ENCODE peak calls at places on chromosomes 7 and 10, in eight cellular contexts. One of them, this sample, is unnamed.

GRCh38 chr10:59234814-59235429 is 58.5 kb downstream of the PHYHIPL start:
- DNase-seq in stimulated activated CD4-positive, alpha-beta T cell treated with anti-CD3 and anti-CD28 coated beads, Interleukin-2, amount 100 ng/mL, for 4 hours: no peak
- DNase-seq in caudate nucleus: no peak
- DNase-seq in NCI-H1105 treated with DMSO at 0.1 percent for 48 hours: peak; percentile 39
- DNase-seq in M059J: peak; percentile 32
- DNase-seq in neural crest cell: peak; percentile 20
- DNase-seq in Daoy: peak; percentile 24
- DNase-seq in posterior cingulate gyrus: no peak
- DNase-seq in this sample: no peak

GRCh38 chr7:43636093-43636492 is 53.2 kb downstream of the STK17A start:
- DNase-seq in stimulated activated CD4-positive, alpha-beta T cell treated with anti-CD3 and anti-CD28 coated beads, Interleukin-2, amount 100 ng/mL, for 4 hours: no peak
- DNase-seq in caudate nucleus: no peak
- DNase-seq in posterior cingulate gyrus: no peak
- DNase-seq in Daoy: peak; percentile 41
- DNase-seq in neural crest cell: no peak
- DNase-seq in NCI-H1105 treated with DMSO at 0.1 percent for 48 hours: peak; percentile 39
- DNase-seq in M059J: peak; percentile 77
- DNase-seq in this sample: no peak

GRCh38 chr10:18700555-18700850 is 41.3 kb downstream of the ARL5B start:
- DNase-seq in M059J: no peak
- DNase-seq in neural crest cell: no peak
- DNase-seq in NCI-H1105 treated with DMSO at 0.1 percent for 48 hours: no peak
- DNase-seq in caudate nucleus: no peak
- DNase-seq in stimulated activated CD4-positive, alpha-beta T cell treated with anti-CD3 and anti-CD28 coated beads, Interleukin-2, amount 100 ng/mL, for 4 hours: no peak
- DNase-seq in Daoy: no peak
- DNase-seq in posterior cingulate gyrus: no peak
- DNase-seq in this sample: no peak

GRCh38 chr10:102342462-102342861 is 53.0 kb upstream of the NFKB2 start:
- DNase-seq in M059J: peak; percentile 23
- DNase-seq in neural crest cell: no peak
- DNase-seq in Daoy: peak; percentile 37
- DNase-seq in posterior cingulate gyrus: no peak
- DNase-seq in NCI-H1105 treated with DMSO at 0.1 percent for 48 hours: peak; percentile 4
- DNase-seq in caudate nucleus: no peak
- DNase-seq in stimulated activated CD4-positive, alpha-beta T cell treated with anti-CD3 and anti-CD28 coated beads, Interleukin-2, amount 100 ng/mL, for 4 hours: no peak
- DNase-seq in this sample: no peak

GRCh38 chr7:70693690-70694356 is 438.1 kb upstream of the GALNT17 start:
- DNase-seq in neural crest cell: peak; percentile 63
- DNase-seq in M059J: peak; percentile 56
- DNase-seq in NCI-H1105 treated with DMSO at 0.1 percent for 48 hours: peak; percentile 63
- DNase-seq in stimulated activated CD4-positive, alpha-beta T cell treated with anti-CD3 and anti-CD28 coated beads, Interleukin-2, amount 100 ng/mL, for 4 hours: peak; percentile 16
- DNase-seq in Daoy: peak; percentile 93
- DNase-seq in posterior cingulate gyrus: peak; percentile 40
- DNase-seq in caudate nucleus: peak; percentile 42
- DNase-seq in this sample: peak; percentile 87

GRCh38 chr10:78927257-78927995 is 141.3 kb upstream of the ZMIZ1 start:
- DNase-seq in Daoy: peak; percentile 49
- DNase-seq in M059J: peak; percentile 40
- DNase-seq in caudate nucleus: no peak
- DNase-seq in stimulated activated CD4-positive, alpha-beta T cell treated with anti-CD3 and anti-CD28 coated beads, Interleukin-2, amount 100 ng/mL, for 4 hours: no peak
- DNase-seq in NCI-H1105 treated with DMSO at 0.1 percent for 48 hours: no peak
- DNase-seq in neural crest cell: no peak
- DNase-seq in posterior cingulate gyrus: no peak
- DNase-seq in this sample: no peak

GRCh38 chr7:99772565-99772964 is 11.4 kb downstream of the CYP3A4 start:
- DNase-seq in Daoy: no peak
- DNase-seq in neural crest cell: no peak
- DNase-seq in M059J: no peak
- DNase-seq in stimulated activated CD4-positive, alpha-beta T cell treated with anti-CD3 and anti-CD28 coated beads, Interleukin-2, amount 100 ng/mL, for 4 hours: no peak
- DNase-seq in caudate nucleus: no peak
- DNase-seq in posterior cingulate gyrus: no peak
- DNase-seq in NCI-H1105 treated with DMSO at 0.1 percent for 48 hours: no peak
- DNase-seq in this sample: no peak

GRCh38 chr10:63412304-63412703 is 53.5 kb downstream of the JMJD1C start:
- DNase-seq in caudate nucleus: no peak
- DNase-seq in NCI-H1105 treated with DMSO at 0.1 percent for 48 hours: no peak
- DNase-seq in stimulated activated CD4-positive, alpha-beta T cell treated with anti-CD3 and anti-CD28 coated beads, Interleukin-2, amount 100 ng/mL, for 4 hours: no peak
- DNase-seq in M059J: no peak
- DNase-seq in posterior cingulate gyrus: no peak
- DNase-seq in Daoy: no peak
- DNase-seq in neural crest cell: no peak
- DNase-seq in this sample: no peak

GRCh38 chr7:98569606-98570337 is 47.3 kb upstream of the NPTX2 start:
- DNase-seq in caudate nucleus: peak; percentile 9
- DNase-seq in posterior cingulate gyrus: peak; percentile 71
- DNase-seq in neural crest cell: no peak
- DNase-seq in stimulated activated CD4-positive, alpha-beta T cell treated with anti-CD3 and anti-CD28 coated beads, Interleukin-2, amount 100 ng/mL, for 4 hours: no peak
- DNase-seq in Daoy: peak; percentile 59
- DNase-seq in M059J: peak; percentile 18
- DNase-seq in NCI-H1105 treated with DMSO at 0.1 percent for 48 hours: no peak
- DNase-seq in this sample: no peak

GRCh38 chr7:41878331-41879112 is 175.6 kb upstream of the INHBA start:
- DNase-seq in M059J: no peak
- DNase-seq in neural crest cell: no peak
- DNase-seq in caudate nucleus: no peak
- DNase-seq in NCI-H1105 treated with DMSO at 0.1 percent for 48 hours: no peak
- DNase-seq in Daoy: no peak
- DNase-seq in stimulated activated CD4-positive, alpha-beta T cell treated with anti-CD3 and anti-CD28 coated beads, Interleukin-2, amount 100 ng/mL, for 4 hours: no peak
- DNase-seq in posterior cingulate gyrus: no peak
- DNase-seq in this sample: no peak

GRCh38 chr10:124041684-124042445 is 51.5 kb downstream of the CHST15 start:
- DNase-seq in stimulated activated CD4-positive, alpha-beta T cell treated with anti-CD3 and anti-CD28 coated beads, Interleukin-2, amount 100 ng/mL, for 4 hours: no peak
- DNase-seq in posterior cingulate gyrus: no peak
- DNase-seq in caudate nucleus: no peak
- DNase-seq in Daoy: no peak
- DNase-seq in NCI-H1105 treated with DMSO at 0.1 percent for 48 hours: no peak
- DNase-seq in neural crest cell: no peak
- DNase-seq in M059J: peak; percentile 16
- DNase-seq in this sample: no peak

GRCh38 chr10:114634607-114634974 is 23.5 kb downstream of the ABLIM1 start:
- DNase-seq in M059J: peak; percentile 98
- DNase-seq in posterior cingulate gyrus: no peak
- DNase-seq in caudate nucleus: peak; percentile 8
- DNase-seq in Daoy: peak; percentile 79
- DNase-seq in stimulated activated CD4-positive, alpha-beta T cell treated with anti-CD3 and anti-CD28 coated beads, Interleukin-2, amount 100 ng/mL, for 4 hours: no peak
- DNase-seq in NCI-H1105 treated with DMSO at 0.1 percent for 48 hours: no peak
- DNase-seq in neural crest cell: no peak
- DNase-seq in this sample: no peak

GRCh38 chr10:58517481-58518355 is 5.0 kb downstream of the BICC1 start:
- DNase-seq in caudate nucleus: no peak
- DNase-seq in NCI-H1105 treated with DMSO at 0.1 percent for 48 hours: no peak
- DNase-seq in neural crest cell: no peak
- DNase-seq in M059J: peak; percentile 13
- DNase-seq in Daoy: no peak
- DNase-seq in posterior cingulate gyrus: no peak
- DNase-seq in stimulated activated CD4-positive, alpha-beta T cell treated with anti-CD3 and anti-CD28 coated beads, Interleukin-2, amount 100 ng/mL, for 4 hours: no peak
- DNase-seq in this sample: no peak

GRCh38 chr7:116173051-116174028 is 37.0 kb upstream of the TES start:
- DNase-seq in stimulated activated CD4-positive, alpha-beta T cell treated with anti-CD3 and anti-CD28 coated beads, Interleukin-2, amount 100 ng/mL, for 4 hours: peak; percentile 3
- DNase-seq in caudate nucleus: no peak
- DNase-seq in posterior cingulate gyrus: no peak
- DNase-seq in NCI-H1105 treated with DMSO at 0.1 percent for 48 hours: peak; percentile 61
- DNase-seq in Daoy: peak; percentile 65
- DNase-seq in neural crest cell: peak; percentile 30
- DNase-seq in M059J: peak; percentile 70
- DNase-seq in this sample: peak; percentile 50

GRCh38 chr7:54697659-54698186 is 61.3 kb downstream of the SEC61G start:
- DNase-seq in stimulated activated CD4-positive, alpha-beta T cell treated with anti-CD3 and anti-CD28 coated beads, Interleukin-2, amount 100 ng/mL, for 4 hours: no peak
- DNase-seq in neural crest cell: no peak
- DNase-seq in posterior cingulate gyrus: no peak
- DNase-seq in M059J: no peak
- DNase-seq in caudate nucleus: no peak
- DNase-seq in NCI-H1105 treated with DMSO at 0.1 percent for 48 hours: no peak
- DNase-seq in Daoy: peak; percentile 47
- DNase-seq in this sample: no peak

GRCh38 chr7:3998060-3998459 is 684.0 kb upstream of the FOXK1 start:
- DNase-seq in M059J: no peak
- DNase-seq in neural crest cell: no peak
- DNase-seq in caudate nucleus: no peak
- DNase-seq in NCI-H1105 treated with DMSO at 0.1 percent for 48 hours: no peak
- DNase-seq in posterior cingulate gyrus: no peak
- DNase-seq in stimulated activated CD4-positive, alpha-beta T cell treated with anti-CD3 and anti-CD28 coated beads, Interleukin-2, amount 100 ng/mL, for 4 hours: no peak
- DNase-seq in Daoy: no peak
- DNase-seq in this sample: no peak

GRCh38 chr7:381211-382117 is 91.5 kb downstream of the FOXL3 start:
- DNase-seq in caudate nucleus: no peak
- DNase-seq in stimulated activated CD4-positive, alpha-beta T cell treated with anti-CD3 and anti-CD28 coated beads, Interleukin-2, amount 100 ng/mL, for 4 hours: peak; percentile 59
- DNase-seq in Daoy: no peak
- DNase-seq in neural crest cell: no peak
- DNase-seq in M059J: no peak
- DNase-seq in posterior cingulate gyrus: no peak
- DNase-seq in NCI-H1105 treated with DMSO at 0.1 percent for 48 hours: no peak
- DNase-seq in this sample: no peak

GRCh38 chr10:43370671-43371215 is 693 bp upstream of the FXYD4 start:
- DNase-seq in stimulated activated CD4-positive, alpha-beta T cell treated with anti-CD3 and anti-CD28 coated beads, Interleukin-2, amount 100 ng/mL, for 4 hours: no peak
- DNase-seq in Daoy: no peak
- DNase-seq in posterior cingulate gyrus: no peak
- DNase-seq in NCI-H1105 treated with DMSO at 0.1 percent for 48 hours: no peak
- DNase-seq in caudate nucleus: no peak
- DNase-seq in M059J: no peak
- DNase-seq in neural crest cell: no peak
- DNase-seq in this sample: no peak

GRCh38 chr10:123445336-123445735 is 220.8 kb upstream of the GPR26 start:
- DNase-seq in NCI-H1105 treated with DMSO at 0.1 percent for 48 hours: no peak
- DNase-seq in M059J: no peak
- DNase-seq in stimulated activated CD4-positive, alpha-beta T cell treated with anti-CD3 and anti-CD28 coated beads, Interleukin-2, amount 100 ng/mL, for 4 hours: no peak
- DNase-seq in neural crest cell: no peak
- DNase-seq in posterior cingulate gyrus: no peak
- DNase-seq in caudate nucleus: no peak
- DNase-seq in Daoy: no peak
- DNase-seq in this sample: no peak